ENCODE peak calls at places on chromosomes 11 and 22, in seven cellular contexts. H is stimulated activated CD4-positive, alpha-beta T cell treated with anti-CD3 and anti-CD28 coated beads, TNF-alpha, amount 100 ng/mL, for 4 hours; E is AML-193; O is H9; B is neuronal stem cell; D is activated CD8-positive, alpha-beta memory T cell treated with anti-CD3 and anti-CD28 coated beads for 48 hours; G is GM10248. N is an unnamed sample.
A peak's percentile ranks its signal among the peaks of the same experiment; 100 is the strongest.

GRCh38 chr11:60345489-60345888 is 18.4 kb downstream of the MS4A6E start:
- DNase-seq in H (no peak), E (peak; percentile 44), O (peak; percentile 59), B (no peak), D (no peak), G (no peak), N (no peak)

GRCh38 chr22:36865346-36865745 is 4.5 kb downstream of the NCF4 start:
- DNase-seq in H (no peak), E (no peak), O (peak; percentile 66), B (no peak), D (no peak), G (no peak), N (peak; percentile 31)

GRCh38 chr11:17439316-17439782 is 37.3 kb downstream of the ABCC8 start:
- DNase-seq in H (no peak), E (no peak), O (peak; percentile 38), B (no peak), D (no peak), G (no peak), N (no peak)

GRCh38 chr11:1771273-1771672 is 7.5 kb upstream of the CTSD start:
- DNase-seq in H (no peak), E (no peak), O (no peak), B (no peak), D (no peak), G (no peak), N (no peak)

GRCh38 chr11:795638-796564 is 2.2 kb downstream of the SLC25A22 start:
- DNase-seq in H (peak; percentile 75), E (peak; percentile 77), O (no peak), B (no peak), D (peak; percentile 73), G (peak; percentile 93), N (no peak)

GRCh38 chr11:35332524-35332923 is 86.8 kb downstream of the SLC1A2 start:
- DNase-seq in H (no peak), E (no peak), O (no peak), B (no peak), D (no peak), G (no peak), N (no peak)

GRCh38 chr11:119352857-119353260 is 6.4 kb upstream of the MFRP start:
- DNase-seq in H (no peak), E (no peak), O (peak; percentile 38), B (no peak), D (no peak), G (no peak), N (no peak)

GRCh38 chr11:67351275-67352005 is 1.9 kb downstream of the POLD4 start:
- DNase-seq in H (peak; percentile 37), E (peak; percentile 64), O (peak; percentile 78), B (no peak), D (no peak), G (peak; percentile 78), N (no peak)

GRCh38 chr11:43021466-43021865 is 290.3 kb upstream of the API5 start:
- DNase-seq in H (no peak), E (peak; percentile 62), O (peak; percentile 31), B (no peak), D (no peak), G (peak; percentile 12), N (no peak)

GRCh38 chr11:71206186-71206585 is 46.2 kb downstream of the SHANK2 start:
- DNase-seq in H (no peak), E (no peak), O (no peak), B (peak; percentile 8), D (no peak), G (no peak), N (no peak)

GRCh38 chr11:9821008-9821752 is 157.3 kb downstream of the SWAP70 start:
- DNase-seq in H (no peak), E (no peak), O (no peak), B (no peak), D (no peak), G (no peak), N (no peak)

GRCh38 chr11:819943-820649 is 1.4 kb downstream of the PNPLA2 start:
- DNase-seq in H (peak; percentile 82), E (peak; percentile 87), O (peak; percentile 83), B (no peak), D (peak; percentile 78), G (peak; percentile 89), N (peak; percentile 60)

GRCh38 chr11:77473001-77473800 is 693 bp downstream of the PAK1 start:
- DNase-seq in H (peak; percentile 44), E (no peak), O (peak; percentile 70), B (peak; percentile 30), D (no peak), G (peak; percentile 68), N (peak; percentile 62)

GRCh38 chr11:96227244-96227643 is 115.8 kb downstream of the MAML2 start:
- DNase-seq in H (no peak), E (no peak), O (no peak), B (no peak), D (no peak), G (no peak), N (no peak)

N was measured in progenitor cell of endocrine pancreas.